ENCODE peak calls at places on chromosomes 11 and 22, in seven cellular contexts. P is OCI-LY7; W is mammary epithelial cell; N is upper lobe of left lung; V is A673; U is CD8-positive, alpha-beta memory T cell; F is cardiac muscle cell. H is an unnamed sample. For H3K9me3, the result is how much of the 10 kb centered on the place peaks cover.

GRCh38 chr22:44037519-44038370 is 13.6 kb downstream of the PARVB start:
- DNase-seq in P (no peak), W (peak), N (no peak), V (peak), U (no peak), F (peak), H (peak)

GRCh38 chr22:30435674-30436126 is 10.1 kb downstream of the MTFP1 start:
- DNase-seq in P (peak), W (no peak), N (peak), V (peak), U (peak), F (no peak), H (no peak)

GRCh38 chr11:118106789-118107335 is 20.1 kb upstream of the SMIM35 start:
- DNase-seq in P (no peak), W (peak), N (peak), V (no peak), U (no peak), F (peak), H (no peak)

GRCh38 chr11:57637626-57638004 is 12.1 kb downstream of the YPEL4 start:
- DNase-seq in P (no peak), W (no peak), N (no peak), V (no peak), U (no peak), F (peak), H (no peak)

GRCh38 chr22:20582171-20582511 is 74.7 kb downstream of the MED15 start:
- DNase-seq in P (no peak), W (no peak), N (no peak), V (no peak), U (no peak), F (no peak), H (no peak)

GRCh38 chr11:69444381-69445130 is 36.9 kb upstream of the LINC01488 start:
- DNase-seq in P (no peak), W (peak), N (peak), V (peak), U (no peak), F (peak), H (peak)

GRCh38 chr11:47667135-47667534 is 24.8 kb upstream of the MTCH2 start:
- DNase-seq in P (no peak), W (no peak), N (no peak), V (no peak), U (no peak), F (no peak), H (no peak)

GRCh38 chr11:503179-503981 is 3.7 kb downstream of the RNH1 start:
- DNase-seq in P (no peak), W (no peak), N (peak), V (no peak), U (no peak), F (peak), H (peak)

GRCh38 chr11:15770798-15771414 is 585.4 kb downstream of the SOX6 start:
- DNase-seq in P (peak), W (peak), N (peak), V (peak), U (no peak), F (peak), H (no peak)

GRCh38 chr11:61880050-61880449 is 11.3 kb downstream of the FADS3 start:
- DNase-seq in P (peak), W (no peak), N (no peak), V (no peak), U (no peak), F (no peak), H (no peak)

GRCh38 chr11:6646631-6647281 is 8.9 kb downstream of the DCHS1 start:
- DNase-seq in P (peak), W (no peak), N (no peak), V (peak), U (no peak), F (peak), H (peak)

GRCh38 chr11:62217191-62217748 is 8.8 kb downstream of the SCGB2A1 start:
- DNase-seq in P (peak), W (no peak), N (no peak), V (peak), U (no peak), F (peak), H (no peak)

GRCh38 chr11:62260261-62260953 is 9.6 kb upstream of the SCGB2A2 start:
- DNase-seq in P (no peak), W (no peak), N (no peak), V (no peak), U (no peak), F (no peak), H (no peak)

GRCh38 chr11:102006835-102007566 is 40.2 kb upstream of the CFAP300 start:
- DNase-seq in P (no peak), W (no peak), N (peak), V (no peak), U (no peak), F (no peak), H (no peak)

GRCh38 chr11:125268611-125269010 is 104.1 kb downstream of the PKNOX2 start:
- DNase-seq in P (no peak), W (no peak), N (no peak), V (no peak), U (no peak), F (no peak), H (no peak)

GRCh38 chr22:19062139-19062789 is 59.9 kb downstream of the DGCR2 start:
- DNase-seq in P (no peak), W (no peak), N (peak), V (no peak), U (no peak), F (no peak), H (peak)

GRCh38 chr22:48902983-48903650 is 924.6 kb downstream of the BRD1 start:
- DNase-seq in P (no peak), W (no peak), N (peak), V (no peak), U (no peak), F (no peak), H (no peak)

GRCh38 chr22:48900327-48900597 is 927.4 kb downstream of the BRD1 start:
- DNase-seq in P (no peak), W (no peak), N (peak), V (no peak), U (no peak), F (no peak), H (no peak)

GRCh38 chr22:48901324-48901723 is 926.3 kb downstream of the BRD1 start:
- DNase-seq in P (no peak), W (no peak), N (no peak), V (no peak), U (no peak), F (no peak), H (peak)

GRCh38 chr22:48900626-48901025 is 927.0 kb downstream of the BRD1 start:
- DNase-seq in P (no peak), W (no peak), N (no peak), V (no peak), U (no peak), F (no peak), H (no peak)

GRCh38 chr22:48902001-48902869 is 925.4 kb downstream of the BRD1 start:
- DNase-seq in P (no peak), W (no peak), N (no peak), V (no peak), U (no peak), F (no peak), H (no peak)
- H3K9me3 ChIP-seq in P (under half), W (half or more), N (under half), V (under half), U (under half), F (under half), H (under half)

GRCh38 chr11:120289426-120289825 is 35.7 kb upstream of the TLCD5 start:
- DNase-seq in P (no peak), W (no peak), N (no peak), V (no peak), U (no peak), F (no peak), H (no peak)

GRCh38 chr11:120284272-120284671 is 40.8 kb upstream of the TLCD5 start:
- DNase-seq in P (no peak), W (no peak), N (peak), V (no peak), U (no peak), F (no peak), H (no peak)

GRCh38 chr11:120285256-120285655 is 39.8 kb upstream of the TLCD5 start:
- DNase-seq in P (no peak), W (no peak), N (no peak), V (no peak), U (no peak), F (no peak), H (no peak)

GRCh38 chr11:120290945-120291344 is 34.2 kb upstream of the TLCD5 start:
- DNase-seq in P (no peak), W (no peak), N (no peak), V (no peak), U (no peak), F (no peak), H (no peak)

GRCh38 chr11:120288021-120288420 is 37.1 kb upstream of the TLCD5 start:
- DNase-seq in P (no peak), W (peak), N (no peak), V (no peak), U (no peak), F (no peak), H (no peak)
- H3K9me3 ChIP-seq in P (under half), W (under half), N (under half), V (under half), U (under half), F (under half), H (under half)

GRCh38 chr11:17366491-17366890 is 14.9 kb downstream of the NCR3LG1 start:
- DNase-seq in P (no peak), W (peak), N (no peak), V (no peak), U (no peak), F (no peak), H (no peak)
- H3K9me3 ChIP-seq in P (under half), W (under half), N (under half), V (under half), U (under half), F (under half), H (under half)

GRCh38 chr11:3996651-3997050 is 97.9 kb upstream of the RRM1 start:
- DNase-seq in P (no peak), W (no peak), N (no peak), V (no peak), U (no peak), F (no peak), H (no peak)
- H3K9me3 ChIP-seq in P (under half), W (under half), N (under half), V (under half), U (under half), F (under half), H (under half)

GRCh38 chr22:49587421-49587820 is 240.3 kb downstream of the BRD1 start:
- DNase-seq in P (no peak), W (no peak), N (no peak), V (no peak), U (no peak), F (no peak), H (no peak)
- H3K9me3 ChIP-seq in P (under half), W (under half), N (under half), V (under half), U (under half), F (under half), H (under half)

H was measured in right atrium auricular region.